ENCODE peak calls at places on chromosome 2, in four cellular contexts. S is HepG2, G is K562, E is H1. K is an unnamed sample.

GRCh38 chr2:38549851-38550250 is 52.9 kb downstream of the HNRNPLL start:
- DNase-seq in S (no peak), G (no peak), E (no peak), K (no peak)

GRCh38 chr2:11022064-11022463 is 110.3 kb downstream of the KCNF1 start:
- DNase-seq in S (no peak), G (no peak), E (no peak), K (no peak)

GRCh38 chr2:74107071-74107470 is 40.6 kb downstream of the BOLA3 start:
- DNase-seq in S (no peak), G (no peak), E (no peak), K (no peak)

GRCh38 chr2:71905205-71905604 is 242.5 kb downstream of the CYP26B1 start:
- DNase-seq in S (no peak), G (no peak), E (no peak), K (no peak)

GRCh38 chr2:8956789-8957188 is 46.7 kb downstream of the MBOAT2 start:
- DNase-seq in S (no peak), G (no peak), E (no peak), K (no peak)

GRCh38 chr2:227057060-227057459 is 106.9 kb downstream of the COL4A4 start:
- DNase-seq in S (no peak), G (no peak), E (no peak), K (no peak)

GRCh38 chr2:149134335-149134923 is 95.9 kb downstream of the LYPD6B start:
- DNase-seq in S (peak; percentile 9), G (no peak), E (no peak), K (no peak)

GRCh38 chr2:68566362-68566761 is 77.0 kb upstream of the PROKR1 start:
- DNase-seq in S (no peak), G (no peak), E (no peak), K (no peak)

GRCh38 chr2:226137201-226137811 is 662.3 kb downstream of the IRS1 start:
- DNase-seq in S (peak; percentile 65), G (no peak), E (no peak), K (peak; percentile 57)

GRCh38 chr2:78418041-78418440 is 607.5 kb upstream of the REG3G start:
- DNase-seq in S (no peak), G (no peak), E (no peak), K (no peak)

GRCh38 chr2:64751286-64752260 is 97.9 kb upstream of the SERTAD2 start:
- DNase-seq in S (peak; percentile 28), G (peak; percentile 43), E (no peak), K (peak; percentile 99)

GRCh38 chr2:12883911-12884310 is 167.2 kb downstream of the TRIB2 start:
- DNase-seq in S (no peak), G (no peak), E (no peak), K (no peak)

GRCh38 chr2:172211507-172211906 is 108.8 kb upstream of the DLX2 start:
- DNase-seq in S (no peak), G (no peak), E (no peak), K (no peak)

GRCh38 chr2:191486584-191487320 is 191.2 kb upstream of the NABP1 start:
- DNase-seq in S (no peak), G (no peak), E (no peak), K (no peak)

GRCh38 chr2:191245046-191245868 is at the start of gene MYO1B:
- DNase-seq in S (peak; percentile 81), G (peak; percentile 10), E (peak; percentile 39), K (peak; percentile 58)

GRCh38 chr2:176535480-176536113 is 266.4 kb downstream of the MTX2 start:
- DNase-seq in S (no peak), G (no peak), E (no peak), K (no peak)

GRCh38 chr2:147227313-147227712 is 617.5 kb upstream of the ACVR2A start:
- DNase-seq in S (no peak), G (no peak), E (no peak), K (no peak)

GRCh38 chr2:178870703-178871102 is 63.5 kb upstream of the TTN start:
- DNase-seq in S (no peak), G (no peak), E (no peak), K (no peak)

GRCh38 chr2:71935291-71935848 is 212.3 kb downstream of the CYP26B1 start:
- DNase-seq in S (no peak), G (peak; percentile 3), E (no peak), K (no peak)

GRCh38 chr2:235468978-235469694 is 24.7 kb upstream of the AGAP1 start:
- DNase-seq in S (no peak), G (no peak), E (no peak), K (peak; percentile 78)

GRCh38 chr2:212480447-212480846 is 58.2 kb downstream of the ERBB4 start:
- DNase-seq in S (no peak), G (no peak), E (no peak), K (no peak)

GRCh38 chr2:235413084-235413483 is 80.8 kb upstream of the AGAP1 start:
- DNase-seq in S (no peak), G (no peak), E (no peak), K (no peak)

GRCh38 chr2:159090514-159091201 is 122.2 kb downstream of the TANC1 start:
- DNase-seq in S (no peak), G (no peak), E (no peak), K (peak; percentile 13)

GRCh38 chr2:156589381-156590079 is 153.4 kb downstream of the GPD2 start:
- DNase-seq in S (peak; percentile 31), G (no peak), E (no peak), K (peak; percentile 15)

GRCh38 chr2:191869178-191869577 is 22.3 kb upstream of the CAVIN2 start:
- DNase-seq in S (peak; percentile 67), G (peak; percentile 18), E (peak; percentile 75), K (peak; percentile 75)

GRCh38 chr2:105969552-105969951 is 224.5 kb downstream of the UXS1 start:
- DNase-seq in S (peak; percentile 14), G (no peak), E (peak; percentile 50), K (no peak)

GRCh38 chr2:85254540-85255261 is 73.1 kb downstream of the TGOLN2 start:
- DNase-seq in S (no peak), G (no peak), E (no peak), K (no peak)

GRCh38 chr2:173584676-173585453 is 230.2 kb downstream of the CDCA7 start:
- DNase-seq in S (no peak), G (no peak), E (no peak), K (no peak)

GRCh38 chr2:122329266-122329665 is 573.8 kb downstream of the TSN start:
- DNase-seq in S (no peak), G (no peak), E (no peak), K (no peak)

GRCh38 chr2:241763551-241764271 is 12.9 kb upstream of the GAL3ST2 start:
- DNase-seq in S (no peak), G (no peak), E (no peak), K (no peak)
- TF ChIP-seq MAFK in S (no peak), G (no peak), E (no peak), K (no peak)

GRCh38 chr2:168529054-168529833 is 73.2 kb downstream of the CERS6 start:
- DNase-seq in S (no peak), G (no peak), E (no peak), K (no peak)
- TF ChIP-seq HDAC2 in S (no peak), G (no peak), E (no peak), K (no peak)

DNA sequence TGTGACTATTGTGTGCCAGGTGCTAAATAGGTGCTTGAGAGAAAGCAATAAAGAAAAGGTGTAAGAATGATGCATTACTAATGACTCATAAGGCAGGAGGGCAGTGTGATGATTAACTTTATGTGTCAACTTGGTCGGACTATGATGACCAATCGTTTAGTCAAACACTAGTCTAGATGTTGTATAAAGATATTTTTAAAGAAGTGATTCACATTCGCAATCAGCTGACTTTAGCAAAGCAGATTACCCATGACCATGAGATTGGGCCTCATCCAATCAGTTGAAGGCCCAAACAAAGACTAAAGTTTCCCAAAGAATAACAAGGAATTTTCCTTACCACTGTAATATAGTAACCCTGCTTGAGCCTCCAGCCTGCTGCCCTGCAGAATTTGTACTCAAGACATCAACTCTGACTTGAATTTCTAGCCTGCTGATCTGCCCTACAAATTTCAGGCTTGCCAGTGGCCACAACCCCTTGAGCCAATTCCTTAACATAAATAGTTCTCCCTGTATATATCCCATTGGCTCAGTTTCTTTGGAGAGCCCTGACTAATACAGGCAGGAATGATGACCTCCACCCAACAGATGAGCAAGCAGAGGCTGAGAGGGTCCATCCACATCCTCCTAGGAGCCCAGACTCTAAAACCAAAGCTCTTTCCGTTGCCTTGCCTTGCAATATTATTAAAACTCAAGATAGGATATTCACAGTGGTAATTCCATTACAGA is 132.6 kb downstream of the ACTR3 start:
- DNase-seq in S (peak; percentile 67), G (no peak), E (no peak), K (peak; percentile 43)
- TF ChIP-seq MAFK in S (no peak), G (no peak), E (no peak), K (no peak)

DNA sequence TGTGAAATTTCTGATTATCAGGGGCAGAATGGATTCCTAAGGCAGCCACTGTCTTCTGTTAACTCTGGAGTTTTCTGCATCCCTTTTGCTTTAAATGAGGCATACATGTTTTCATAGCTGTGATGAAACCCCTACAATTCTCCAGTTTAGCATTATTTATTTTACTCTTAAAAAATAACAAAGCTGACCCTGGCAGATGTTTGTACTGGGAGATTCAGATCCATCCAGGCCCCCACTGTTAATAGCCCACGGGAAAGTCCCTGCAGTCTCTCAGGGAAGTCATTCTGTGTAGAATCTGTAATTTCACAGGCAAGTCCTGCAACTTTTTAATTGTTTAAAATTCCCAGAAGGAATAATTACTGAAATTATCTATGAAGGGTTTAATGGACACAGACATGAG is 343 bp upstream of the SULT1C4 start:
- DNase-seq in S (peak; percentile 20), G (no peak), E (no peak), K (no peak)
- TF ChIP-seq HDAC2 in S (no peak), G (no peak), E (no peak), K (no peak)

DNA sequence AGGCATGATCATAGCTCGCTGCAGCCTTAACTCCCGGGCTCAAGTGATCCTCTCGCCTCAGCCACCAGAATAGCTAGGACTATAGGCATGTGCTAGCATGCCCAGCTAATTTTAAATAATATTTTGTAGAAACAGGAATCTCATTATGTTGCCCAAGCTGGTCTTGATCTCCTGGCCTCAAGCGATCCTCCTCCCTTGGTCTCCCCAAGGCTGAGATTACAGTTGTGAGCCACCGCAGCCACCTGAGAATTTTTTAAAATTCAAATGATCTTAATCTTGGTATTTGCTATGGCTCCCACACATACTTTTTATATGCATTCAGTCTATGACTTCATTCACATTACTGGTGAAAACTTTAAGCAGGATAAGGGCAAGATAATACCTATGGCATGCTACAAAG is 13.1 kb downstream of the KRCC1 start:
- DNase-seq in S (no peak), G (no peak), E (no peak), K (no peak)
- TF ChIP-seq MAFK in S (no peak), G (no peak), E (no peak), K (no peak)